ENCODE peak calls at places on chromosome 18, in five cellular contexts. U, Z, C, V and B are unnamed samples.

GRCh38 chr18:58637197-58637596 is 8.3 kb upstream of the ALPK2 start:
- DNase-seq in U (no peak), Z (no peak), C (no peak), V (no peak), B (no peak)

GRCh38 chr18:27653247-27653646 is 468.1 kb upstream of the CHST9 start:
- DNase-seq in U (no peak), Z (no peak), C (no peak), V (no peak), B (no peak)

GRCh38 chr18:36514778-36515177 is 217.3 kb downstream of the FHOD3 start:
- DNase-seq in U (no peak), Z (no peak), C (peak; percentile 41), V (no peak), B (no peak)

GRCh38 chr18:56910967-56911366 is 235.9 kb upstream of the BOD1L2 start:
- DNase-seq in U (no peak), Z (no peak), C (no peak), V (no peak), B (no peak)

GRCh38 chr18:26696318-26696717 is 148.0 kb upstream of the KCTD1 start:
- DNase-seq in U (no peak), Z (no peak), C (no peak), V (no peak), B (no peak)

GRCh38 chr18:71371951-71372605 is 1083.2 kb downstream of the SOCS6 start:
- DNase-seq in U (no peak), Z (no peak), C (no peak), V (no peak), B (no peak)

GRCh38 chr18:2850816-2851215 is 4.0 kb downstream of the EMILIN2 start:
- DNase-seq in U (no peak), Z (no peak), C (no peak), V (no peak), B (no peak)

GRCh38 chr18:44048846-44049245 is 631.8 kb upstream of the SETBP1 start:
- DNase-seq in U (no peak), Z (no peak), C (no peak), V (no peak), B (no peak)

GRCh38 chr18:59219672-59220163 is at the start of gene GRP:
- DNase-seq in U (no peak), Z (no peak), C (peak; percentile 23), V (no peak), B (no peak)

GRCh38 chr18:79480171-79480981 is 84.6 kb downstream of the NFATC1 start:
- DNase-seq in U (peak; percentile 16), Z (peak; percentile 28), C (no peak), V (no peak), B (no peak)

GRCh38 chr18:79479114-79479760 is 83.5 kb downstream of the NFATC1 start:
- DNase-seq in U (peak; percentile 13), Z (no peak), C (no peak), V (no peak), B (no peak)

GRCh38 chr18:79481041-79481790 is 85.5 kb downstream of the NFATC1 start:
- DNase-seq in U (peak; percentile 19), Z (peak; percentile 30), C (no peak), V (no peak), B (no peak)

GRCh38 chr18:79478484-79479113 is 82.9 kb downstream of the NFATC1 start:
- DNase-seq in U (peak; percentile 16), Z (peak; percentile 27), C (no peak), V (no peak), B (no peak)

DNA sequence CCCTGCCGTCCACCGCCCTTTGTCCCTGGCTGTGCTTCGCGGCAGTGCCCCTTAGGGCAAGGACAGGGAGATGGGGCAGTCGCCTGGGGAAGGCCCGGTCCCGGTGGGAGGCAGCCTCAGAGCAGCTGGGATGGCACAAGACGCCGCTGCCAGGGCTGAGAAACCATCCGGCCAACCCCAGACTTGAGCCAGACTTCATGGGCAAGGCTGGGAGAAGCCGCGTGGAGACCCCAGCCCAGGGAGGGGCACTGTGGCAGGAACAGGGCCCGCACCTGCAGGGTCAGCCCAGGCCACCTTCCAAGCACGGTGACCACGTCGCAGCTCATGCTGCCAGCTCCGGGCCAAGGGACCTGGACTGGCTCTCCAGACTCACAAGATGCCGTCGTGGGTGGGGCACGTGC is 84.0 kb downstream of the NFATC1 start:
- DNase-seq in U (peak; percentile 18), Z (peak; percentile 29), C (no peak), V (no peak), B (no peak)
- H3K9me3 ChIP-seq in U (no peaks in the 10 kb centered on the region), Z (no peaks in the 10 kb centered on the region), C (no peaks in the 10 kb centered on the region), V (no peaks in the 10 kb centered on the region), B (no peaks in the 10 kb centered on the region)

GRCh38 chr18:14961991-14962390 is 214.0 kb downstream of the ANKRD30B start:
- DNase-seq in U (no peak), Z (no peak), C (no peak), V (no peak), B (no peak)
- H3K9me3 ChIP-seq in U (no peaks in the 10 kb centered on the region), Z (no peaks in the 10 kb centered on the region), C (no peaks in the 10 kb centered on the region), V (no peaks in the 10 kb centered on the region), B (no peaks in the 10 kb centered on the region)

GRCh38 chr18:69900941-69901340 is 46.7 kb downstream of the CD226 start:
- DNase-seq in U (no peak), Z (no peak), C (no peak), V (no peak), B (no peak)

GRCh38 chr18:69908838-69909237 is 38.8 kb downstream of the CD226 start:
- DNase-seq in U (no peak), Z (no peak), C (no peak), V (no peak), B (no peak)

GRCh38 chr18:69906765-69907164 is 40.9 kb downstream of the CD226 start:
- DNase-seq in U (no peak), Z (no peak), C (no peak), V (no peak), B (no peak)
- H3K9me3 ChIP-seq in U (no peaks in the 10 kb centered on the region), Z (no peaks in the 10 kb centered on the region), C (no peaks in the 10 kb centered on the region), V (no peaks in the 10 kb centered on the region), B (no peaks in the 10 kb centered on the region)

DNA sequence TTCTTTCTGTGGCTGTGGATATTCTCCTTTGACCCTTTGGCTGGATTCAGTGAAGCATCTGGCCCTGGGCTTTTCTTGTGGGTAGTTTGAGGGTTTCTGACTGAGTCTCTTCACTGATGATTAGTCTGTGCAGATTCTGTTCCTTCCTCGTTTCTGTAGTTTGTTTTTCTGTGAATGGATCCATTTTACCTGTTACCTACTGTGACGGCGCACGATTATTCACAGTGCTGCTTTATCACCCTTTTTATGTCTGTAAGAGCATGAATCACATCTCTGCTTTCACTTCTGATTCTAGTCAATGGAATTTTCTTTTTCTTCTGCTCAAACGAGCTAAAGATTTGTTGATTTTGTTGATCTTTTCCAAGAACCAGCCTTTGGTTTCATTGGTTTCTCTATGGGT is 60.8 kb downstream of the SLC66A2 start:
- DNase-seq in U (no peak), Z (no peak), C (no peak), V (no peak), B (no peak)
- H3K9me3 ChIP-seq in U (peaks cover 3% of the 10 kb centered on the region), Z (no peaks in the 10 kb centered on the region), C (no peaks in the 10 kb centered on the region), V (peaks cover 4% of the 10 kb centered on the region), B (no peaks in the 10 kb centered on the region)

GRCh38 chr18:80010551-80010906 is 22.2 kb upstream of the TXNL4A start:
- DNase-seq in U (no peak), Z (no peak), C (no peak), V (no peak), B (no peak)
- H3K9me3 ChIP-seq in U (peaks cover 3% of the 10 kb centered on the region), Z (no peaks in the 10 kb centered on the region), C (no peaks in the 10 kb centered on the region), V (no peaks in the 10 kb centered on the region), B (peaks cover 4% of the 10 kb centered on the region)

DNA sequence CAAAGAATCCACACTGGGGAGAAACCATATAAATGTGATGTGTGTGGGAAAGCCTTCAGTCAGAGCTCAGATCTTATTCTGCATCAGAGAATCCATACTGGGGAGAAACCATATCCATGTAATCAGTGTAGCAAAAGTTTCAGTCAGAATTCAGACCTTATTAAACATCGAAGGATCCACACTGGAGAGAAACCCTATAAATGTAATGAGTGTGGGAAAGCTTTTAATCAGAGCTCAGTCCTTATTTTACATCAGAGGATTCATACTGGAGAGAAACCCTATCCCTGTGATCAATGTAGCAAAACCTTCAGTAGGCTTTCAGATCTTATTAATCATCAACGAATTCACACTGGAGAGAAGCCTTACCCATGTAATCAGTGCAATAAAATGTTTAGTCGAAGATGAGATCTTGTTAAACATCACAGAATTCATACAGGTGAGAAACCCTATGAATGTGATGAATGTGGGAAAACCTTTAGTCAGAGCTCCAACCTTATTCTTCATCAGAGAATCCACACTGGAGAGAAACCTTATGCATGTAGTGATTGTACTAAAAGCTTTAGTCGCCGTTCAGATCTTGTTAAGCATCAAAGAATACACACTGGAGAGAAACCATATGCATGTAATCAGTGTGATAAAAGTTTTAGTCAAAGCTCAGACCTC is 16.7 kb upstream of the ZSCAN30 start:
- DNase-seq in U (no peak), Z (no peak), C (no peak), V (no peak), B (no peak)
- H3K9me3 ChIP-seq in U (peaks cover 47% of the 10 kb centered on the region), Z (no peaks in the 10 kb centered on the region), C (no peaks in the 10 kb centered on the region), V (peaks cover 9% of the 10 kb centered on the region), B (peaks cover 31% of the 10 kb centered on the region)

GRCh38 chr18:65124633-65125032 is 626.2 kb upstream of the CDH7 start:
- DNase-seq in U (no peak), Z (no peak), C (no peak), V (no peak), B (no peak)
- H3K9me3 ChIP-seq in U (no peaks in the 10 kb centered on the region), Z (no peaks in the 10 kb centered on the region), C (no peaks in the 10 kb centered on the region), V (no peaks in the 10 kb centered on the region), B (no peaks in the 10 kb centered on the region)